ENCODE peak calls at places on chromosomes 2 and 18, in eight cellular contexts. D is sigmoid colon; Y is effector CD8-positive, alpha-beta T cell; N is activated CD4-positive, CD25-positive, alpha-beta regulatory T cell treated with anti-CD3 and anti-CD28 coated beads, Interleukin-2, amount 50 U/mL, for 72 hours; Z is ascending aorta; T is AML-193; V is NCI-H748 treated with DMSO at 0.1 percent for 48 hours; M is effector memory CD4-positive, alpha-beta T cell. E is an unnamed sample.

GRCh38 chr2:16952368-16952767 is 286.7 kb upstream of the CYRIA start:
- DNase-seq in M (no peak), T (no peak), Y (no peak), N (no peak), D (no peak), V (no peak), Z (no peak), E (no peak)

GRCh38 chr2:127721978-127722355 is 20.7 kb downstream of the SFT2D3 start:
- DNase-seq in V (no peak), Z (no peak), N (no peak), Y (no peak), D (no peak), M (no peak), T (no peak), E (no peak)

GRCh38 chr2:188853307-188853706 is 120.9 kb upstream of the COL3A1 start:
- DNase-seq in Y (no peak), T (no peak), Z (no peak), N (no peak), M (no peak), D (no peak), V (no peak), E (no peak)

GRCh38 chr2:121699421-121700328 is 37.0 kb downstream of the NIFK start:
- DNase-seq in Y (peak), D (peak), Z (peak), T (peak), N (peak), M (peak), V (no peak), E (peak)

GRCh38 chr18:59271606-59272220 is 1.5 kb downstream of the RAX start:
- DNase-seq in T (no peak), D (no peak), M (no peak), Y (no peak), N (no peak), V (no peak), Z (no peak), E (no peak)

GRCh38 chr2:84257871-84258270 is 201.2 kb downstream of the SUCLG1 start:
- DNase-seq in N (no peak), M (no peak), Z (no peak), Y (no peak), T (no peak), D (no peak), V (no peak), E (no peak)

GRCh38 chr2:179525340-179525739 is 260.7 kb upstream of the SESTD1 start:
- DNase-seq in D (no peak), Z (no peak), N (no peak), V (no peak), M (no peak), Y (no peak), T (no peak), E (no peak)

GRCh38 chr2:187617925-187618324 is 63.7 kb upstream of the TFPI start:
- DNase-seq in D (no peak), Z (no peak), V (peak), N (no peak), Y (no peak), M (no peak), T (no peak), E (no peak)

GRCh38 chr2:58539973-58540372 is 298.8 kb upstream of the FANCL start:
- DNase-seq in M (no peak), T (no peak), Z (no peak), D (no peak), N (no peak), V (peak), Y (no peak), E (no peak)

GRCh38 chr2:185338104-185338503 is 400.5 kb upstream of the FSIP2 start:
- DNase-seq in N (no peak), T (no peak), Z (no peak), D (no peak), M (no peak), Y (no peak), V (no peak), E (no peak)

GRCh38 chr18:13246121-13246520 is 27.6 kb downstream of the LDLRAD4 start:
- DNase-seq in Z (no peak), T (no peak), D (no peak), Y (no peak), M (no peak), N (peak), V (no peak), E (peak)

GRCh38 chr2:128396500-128396891 is 77.8 kb upstream of the HS6ST1 start:
- DNase-seq in N (no peak), D (no peak), M (no peak), T (no peak), V (no peak), Z (no peak), Y (no peak), E (peak)

GRCh38 chr2:236717719-236718118 is 148.1 kb downstream of the ACKR3 start:
- DNase-seq in V (no peak), D (no peak), Y (no peak), T (no peak), Z (no peak), N (no peak), M (no peak), E (no peak)

GRCh38 chr2:15359716-15360531 is 201.2 kb downstream of the NBAS start:
- DNase-seq in V (no peak), M (no peak), D (no peak), Y (no peak), N (no peak), T (no peak), Z (no peak), E (no peak)

GRCh38 chr2:55618649-55619055 is 1.2 kb upstream of the PPP4R3B start:
- DNase-seq in N (peak), Y (peak), D (peak), V (no peak), Z (no peak), M (peak), T (peak), E (no peak)

GRCh38 chr18:74944676-74945075 is 264.3 kb downstream of the PTGR3 start:
- DNase-seq in D (no peak), Y (no peak), N (no peak), Z (no peak), V (no peak), T (no peak), M (no peak), E (no peak)

GRCh38 chr2:179857236-179857635 is 4.2 kb downstream of the ZNF385B start:
- DNase-seq in Z (no peak), M (no peak), N (no peak), V (no peak), D (no peak), Y (no peak), T (no peak), E (no peak)

E was measured in cardiac septum.